ENCODE peak calls at places on chromosomes 12 and 14, in eight cellular contexts. W is glutamatergic neuron, F is activated T-cell treated with anti-CD3 and anti-CD28 coated beads for 1 hour, S is amygdala, A is substantia nigra, Z is NCI-H524 treated with DMSO at 0.1 percent for 48 hours, G is SW 1271, O is T-helper 17 cell. H is an unnamed sample.

GRCh38 chr12:47777741-47778558 is 4.9 kb downstream of the SLC48A1 start:
- DNase-seq in W (no peak), A (peak), F (no peak), O (no peak), Z (no peak), G (no peak), S (peak), H (peak)

GRCh38 chr12:86193931-86194330 is 62.3 kb downstream of the MGAT4C start:
- DNase-seq in Z (no peak), F (no peak), G (peak), O (no peak), W (no peak), A (no peak), S (no peak), H (no peak)

GRCh38 chr12:16506394-16506793 is 99.6 kb downstream of the LMO3 start:
- DNase-seq in O (no peak), A (no peak), G (no peak), Z (no peak), S (no peak), W (no peak), F (no peak), H (no peak)

GRCh38 chr12:93427779-93428564 is 13.8 kb downstream of the UBE2N start:
- DNase-seq in A (no peak), Z (no peak), O (no peak), G (no peak), S (no peak), F (no peak), W (no peak), H (no peak)

GRCh38 chr14:104822821-104823615 is 22.1 kb downstream of the ZBTB42 start:
- DNase-seq in S (no peak), W (no peak), A (no peak), G (no peak), F (no peak), O (no peak), Z (no peak), H (no peak)

GRCh38 chr14:29216316-29216715 is 449.7 kb downstream of the FOXG1 start:
- DNase-seq in S (no peak), O (no peak), W (no peak), Z (no peak), G (no peak), F (no peak), A (no peak), H (no peak)

GRCh38 chr12:102478416-102479098 is 1.8 kb downstream of the IGF1 start:
- DNase-seq in F (no peak), G (no peak), O (no peak), W (no peak), S (no peak), A (no peak), Z (no peak), H (no peak)

GRCh38 chr12:58204086-58204485 is 262.7 kb downstream of the ATP23 start:
- DNase-seq in W (no peak), Z (no peak), S (no peak), G (no peak), A (no peak), O (no peak), F (no peak), H (no peak)

GRCh38 chr12:109115758-109116610 is at the start of gene ACACB:
- DNase-seq in Z (no peak), S (peak), G (no peak), A (peak), W (no peak), F (no peak), O (no peak), H (peak)

GRCh38 chr14:51609987-51610283 is 41.8 kb upstream of the FRMD6 start:
- DNase-seq in S (no peak), F (no peak), G (no peak), Z (no peak), A (no peak), O (no peak), W (no peak), H (no peak)

H was measured in BE2C.